ENCODE peak calls at places on chromosomes 12 and 14, in five cellular contexts. M is Caco-2; S is adrenal gland; N is naive thymus-derived CD4-positive, alpha-beta T cell; J is effector memory CD4-positive, alpha-beta T cell. K is an unnamed sample. For H3K4me1, the result is how much of the 10 kb centered on the place peaks cover.

GRCh38 chr14:93073833-93074769 is 41.6 kb downstream of the ITPK1 start:
- DNase-seq in M (no peak), S (peak), N (no peak), J (no peak), K (no peak)

GRCh38 chr12:119621878-119622277 is 28.3 kb downstream of the TMEM233 start:
- DNase-seq in M (no peak), S (no peak), N (no peak), J (no peak), K (no peak)

GRCh38 chr12:80269953-80270552 is 170.7 kb downstream of the OTOGL start:
- DNase-seq in M (no peak), S (no peak), N (peak), J (no peak), K (peak)

GRCh38 chr12:122021822-122022392 is at the start of gene BCL7A:
- DNase-seq in M (peak), S (peak), N (peak), J (peak), K (no peak)

GRCh38 chr12:59587710-59588109 is 8.1 kb upstream of the SLC16A7 start:
- DNase-seq in M (no peak), S (no peak), N (no peak), J (no peak), K (no peak)

GRCh38 chr14:96434040-96434439 is 42.1 kb downstream of the AK7 start:
- DNase-seq in M (no peak), S (no peak), N (no peak), J (no peak), K (no peak)

GRCh38 chr14:73685328-73685727 is 28.9 kb downstream of the PNMA1 start:
- DNase-seq in M (no peak), S (no peak), N (no peak), J (no peak), K (no peak)

GRCh38 chr12:4379410-4379809 is at the start of gene FGF23:
- DNase-seq in M (peak), S (no peak), N (no peak), J (no peak), K (peak)

GRCh38 chr12:111462134-111462821 is 56.6 kb downstream of the SH2B3 start:
- DNase-seq in M (no peak), S (no peak), N (no peak), J (no peak), K (no peak)

GRCh38 chr14:23160924-23161522 is 22.4 kb downstream of the SLC7A8 start:
- DNase-seq in M (no peak), S (peak), N (no peak), J (no peak), K (peak)

GRCh38 chr12:4555804-4556203 is 6.2 kb upstream of the DYRK4 start:
- DNase-seq in M (no peak), S (no peak), N (no peak), J (no peak), K (no peak)

GRCh38 chr14:63343878-63344277 is 25.1 kb upstream of the GPHB5 start:
- DNase-seq in M (no peak), S (no peak), N (no peak), J (no peak), K (no peak)

GRCh38 chr14:62117718-62118164 is 355.5 kb downstream of the SNAPC1 start:
- DNase-seq in M (no peak), S (no peak), N (no peak), J (no peak), K (no peak)

GRCh38 chr12:95736631-95737030 is 53.9 kb downstream of the NTN4 start:
- DNase-seq in M (no peak), S (no peak), N (no peak), J (no peak), K (no peak)

GRCh38 chr12:47302111-47302597 is 222.4 kb upstream of the AMIGO2 start:
- DNase-seq in M (peak), S (no peak), N (no peak), J (no peak), K (no peak)

GRCh38 chr12:121181181-121181580 is 28.7 kb upstream of the P2RX4 start:
- DNase-seq in M (no peak), S (no peak), N (no peak), J (no peak), K (no peak)

GRCh38 chr14:63266106-63266505 is 52.6 kb downstream of the GPHB5 start:
- DNase-seq in M (no peak), S (no peak), N (no peak), J (no peak), K (no peak)

DNA sequence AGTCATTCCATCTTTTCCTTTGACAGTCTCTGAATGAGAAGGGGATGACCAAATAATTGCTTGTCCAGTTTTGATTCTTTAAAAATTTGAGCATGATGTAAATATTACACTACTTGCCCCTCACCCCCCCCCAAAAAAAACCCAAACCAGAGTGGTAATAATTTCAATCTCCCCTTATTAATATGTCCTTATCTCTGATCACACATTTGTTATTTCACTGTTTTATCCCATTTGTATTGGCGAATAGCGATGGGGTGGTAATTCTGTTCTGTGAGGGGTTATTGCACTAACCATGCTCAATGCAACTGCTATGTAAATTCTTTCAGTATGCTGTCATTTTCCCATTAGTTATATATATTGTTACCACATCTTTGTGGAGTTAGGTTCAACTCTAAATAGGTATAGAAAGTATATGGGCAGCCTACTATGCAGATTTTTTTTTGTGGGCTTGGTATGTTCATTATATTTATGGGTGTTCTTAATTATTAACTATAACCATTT is 1.1 kb downstream of the RIMKLB start:
- DNase-seq in M (no peak), S (no peak), N (no peak), J (no peak), K (no peak)
- H3K4me1 ChIP-seq in M (under half), S (under half), N (under half), J (under half), K (under half)

DNA sequence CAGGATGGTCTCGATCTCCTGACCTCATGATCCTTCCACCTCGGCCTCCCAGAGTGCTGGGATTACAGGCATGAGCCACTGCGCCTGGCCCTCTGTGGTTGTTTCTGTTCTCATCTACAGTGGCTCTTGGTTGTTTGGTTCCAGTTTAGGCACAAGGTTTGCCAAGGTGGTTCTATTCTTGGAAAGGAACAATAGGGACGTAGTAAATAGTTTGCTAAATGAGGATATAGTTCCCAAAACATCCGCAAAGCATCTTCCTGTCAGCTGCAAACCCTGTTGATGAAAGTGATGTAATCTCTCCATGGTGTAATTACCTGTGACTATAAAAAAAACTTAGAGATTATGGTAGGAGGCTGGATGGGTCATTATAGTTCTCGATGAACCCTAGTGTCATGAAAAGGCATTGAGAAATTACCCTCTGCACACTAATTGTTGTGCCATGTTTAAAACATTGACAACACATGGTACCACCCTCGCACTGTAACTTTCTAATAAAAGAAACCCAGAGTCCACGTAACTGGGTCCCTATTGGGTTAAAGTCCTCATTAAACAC is 52.9 kb downstream of the SUSD6 start:
- DNase-seq in M (no peak), S (no peak), N (no peak), J (no peak), K (no peak)
- H3K4me1 ChIP-seq in M (under half), S (half or more), N (under half), J (under half), K (under half)

GRCh38 chr12:50581226-50582184 is 76.7 kb downstream of the DIP2B start:
- DNase-seq in M (no peak), S (no peak), N (no peak), J (no peak), K (no peak)
- H3K4me1 ChIP-seq in M (under half), S (under half), N (under half), J (under half), K (under half)

GRCh38 chr12:123441523-123442164 is 5.2 kb upstream of the RILPL2 start:
- DNase-seq in M (no peak), S (no peak), N (no peak), J (no peak), K (no peak)
- H3K4me1 ChIP-seq in M (under half), S (under half), N (under half), J (under half), K (under half)

DNA sequence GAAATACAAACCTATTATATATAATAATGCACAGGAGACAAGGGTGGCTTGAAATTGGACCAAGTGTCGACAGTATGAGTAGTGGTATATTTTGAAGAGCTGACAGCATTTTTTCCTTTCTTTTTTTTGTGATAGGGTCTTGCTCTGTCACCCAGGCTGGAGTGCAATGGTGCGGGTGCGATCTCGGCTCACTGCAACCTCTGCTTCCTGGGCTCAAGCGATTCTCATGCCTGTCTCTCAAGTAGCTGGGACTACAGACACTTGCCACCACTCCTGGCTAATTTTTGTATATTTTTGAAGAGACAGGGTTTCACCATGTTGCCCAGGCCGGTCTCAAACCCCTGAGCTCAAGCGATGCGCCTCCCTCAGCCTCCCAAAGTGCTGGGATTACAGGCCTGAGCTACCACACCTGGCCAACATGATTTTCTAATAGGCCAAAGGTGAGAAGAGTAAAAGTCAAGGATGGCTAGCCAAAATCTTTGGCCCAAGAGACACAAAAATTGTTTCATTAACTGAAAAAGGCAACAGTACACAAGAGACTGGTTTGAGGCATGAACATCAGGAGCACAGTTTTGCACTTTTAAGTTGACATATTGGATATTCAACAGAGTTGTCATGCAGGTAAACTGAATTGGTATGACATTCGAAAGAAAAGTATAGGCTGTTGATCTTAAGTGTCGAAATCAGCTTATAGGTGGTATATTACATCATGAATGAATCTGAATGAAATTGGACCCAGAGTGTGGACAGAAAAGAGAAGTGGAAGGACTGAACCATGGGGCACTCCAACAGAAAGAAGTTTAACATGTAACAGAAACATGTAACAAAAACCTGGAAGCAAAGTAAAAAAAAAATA is 12.5 kb downstream of the HNRNPC start:
- DNase-seq in M (no peak), S (no peak), N (no peak), J (no peak), K (no peak)
- H3K4me1 ChIP-seq in M (under half), S (half or more), N (half or more), J (half or more), K (under half)

GRCh38 chr12:6315704-6316597 is 5.5 kb downstream of the PLEKHG6 start:
- DNase-seq in M (no peak), S (no peak), N (no peak), J (no peak), K (no peak)
- H3K4me1 ChIP-seq in M (under half), S (under half), N (under half), J (under half), K (under half)

DNA sequence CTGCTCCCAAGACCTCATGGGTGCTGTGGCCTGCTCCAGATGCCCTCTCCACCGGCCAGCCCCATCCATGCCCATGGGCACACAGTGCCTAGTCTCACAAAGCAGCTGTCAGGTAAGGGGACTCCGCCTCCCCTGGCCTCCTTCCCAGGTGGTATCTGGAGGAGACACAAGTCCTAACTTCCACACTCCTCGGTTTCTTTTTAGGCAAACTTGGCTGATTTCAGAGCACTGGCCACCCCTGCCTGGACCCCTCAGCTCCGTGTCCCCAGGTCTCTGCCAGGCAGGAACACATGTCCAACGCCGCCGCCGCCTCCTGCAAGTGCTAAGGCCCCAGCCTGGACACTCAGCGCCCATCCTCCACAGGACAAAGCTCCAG is 324.1 kb upstream of the DIO3 start:
- DNase-seq in M (peak), S (no peak), N (no peak), J (no peak), K (no peak)
- H3K4me1 ChIP-seq in M (under half), S (under half), N (under half), J (under half), K (under half)

GRCh38 chr14:105420976-105421674 is 1.5 kb downstream of the MTA1 start:
- DNase-seq in M (no peak), S (no peak), N (no peak), J (no peak), K (no peak)

GRCh38 chr14:105418269-105419054 is 1.2 kb upstream of the MTA1 start:
- DNase-seq in M (no peak), S (no peak), N (no peak), J (no peak), K (no peak)

GRCh38 chr14:105419305-105420091 is at the start of gene MTA1:
- DNase-seq in M (no peak), S (no peak), N (peak), J (peak), K (no peak)

GRCh38 chr14:105420141-105420975 is 731 bp downstream of the MTA1 start:
- DNase-seq in M (no peak), S (no peak), N (no peak), J (no peak), K (no peak)

GRCh38 chr14:105419055-105419304 is 647 bp upstream of the MTA1 start:
- DNase-seq in M (no peak), S (no peak), N (no peak), J (no peak), K (no peak)
- H3K4me1 ChIP-seq in M (under half), S (under half), N (under half), J (under half), K (under half)

DNA sequence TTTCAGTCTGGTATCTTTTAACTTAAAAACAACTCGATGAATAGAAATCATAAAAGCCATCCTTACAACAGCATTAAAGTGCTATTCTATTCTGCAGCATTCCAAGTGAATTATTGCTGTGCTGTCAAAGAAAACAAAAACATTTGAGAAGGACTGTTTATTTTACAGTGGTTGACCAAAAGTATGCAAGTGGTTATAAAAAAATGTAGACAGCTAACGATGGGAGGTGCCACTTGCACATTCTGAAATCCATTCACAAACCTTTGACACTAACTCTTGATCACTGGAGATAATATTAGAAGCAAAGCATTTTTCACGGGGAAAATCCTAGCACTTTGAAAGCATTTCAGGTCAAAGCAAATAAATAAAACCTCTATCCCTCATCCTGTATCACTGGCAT is 55.6 kb downstream of the HMGA2 start:
- DNase-seq in M (no peak), S (no peak), N (no peak), J (no peak), K (no peak)
- H3K4me1 ChIP-seq in M (half or more), S (under half), N (under half), J (under half), K (under half)